ENCODE peak calls at places on chromosomes 5 and 9, in five cellular contexts. A is left ventricle myocardium inferior, O is HFF-Myc, W is heart left ventricle, F is ovary. S is an unnamed sample.

GRCh38 chr9:78033870-78034269 is 2.3 kb upstream of the GNAQ start:
- DNase-seq in A (no peak), O (no peak), W (no peak), F (no peak), S (peak)

GRCh38 chr9:86507119-86507731 is 153.0 kb upstream of the TUT7 start:
- DNase-seq in A (no peak), O (no peak), W (no peak), F (no peak), S (no peak)

GRCh38 chr5:176806137-176806536 is 4.2 kb upstream of the UNC5A start:
- DNase-seq in A (no peak), O (no peak), W (no peak), F (no peak), S (no peak)

GRCh38 chr9:108885643-108886348 is 23.7 kb downstream of the ACTL7A start:
- DNase-seq in A (no peak), O (peak), W (peak), F (peak), S (no peak)

GRCh38 chr9:115596743-115597080 is 478.8 kb upstream of the TNC start:
- DNase-seq in A (no peak), O (no peak), W (no peak), F (no peak), S (no peak)

GRCh38 chr9:306907-307306 is 92.2 kb downstream of the DOCK8 start:
- DNase-seq in A (no peak), O (no peak), W (no peak), F (no peak), S (no peak)

GRCh38 chr5:126917918-126918623 is 112.3 kb downstream of the MARCHF3 start:
- DNase-seq in A (no peak), O (no peak), W (no peak), F (no peak), S (no peak)

GRCh38 chr5:80688648-80689420 is 34.1 kb upstream of the DHFR start:
- DNase-seq in A (no peak), O (no peak), W (no peak), F (no peak), S (no peak)

GRCh38 chr9:109806506-109807115 is 26.6 kb downstream of the PALM2AKAP2 start:
- DNase-seq in A (no peak), O (no peak), W (no peak), F (no peak), S (no peak)

GRCh38 chr5:34452170-34452828 is 203.8 kb upstream of the RAI14 start:
- DNase-seq in A (no peak), O (no peak), W (no peak), F (no peak), S (peak)

GRCh38 chr9:83283528-83283927 is 220.6 kb upstream of the RASEF start:
- DNase-seq in A (no peak), O (no peak), W (no peak), F (no peak), S (no peak)

GRCh38 chr5:128877476-128877875 is 87.8 kb upstream of the SLC27A6 start:
- DNase-seq in A (no peak), O (no peak), W (no peak), F (no peak), S (no peak)

GRCh38 chr5:58060971-58061370 is 398.9 kb downstream of the PLK2 start:
- DNase-seq in A (no peak), O (no peak), W (no peak), F (no peak), S (no peak)

GRCh38 chr5:149641600-149641999 is 60.3 kb downstream of the ARHGEF37 start:
- DNase-seq in A (no peak), O (no peak), W (no peak), F (no peak), S (no peak)

GRCh38 chr9:99622679-99623078 is 199.0 kb upstream of the NR4A3 start:
- DNase-seq in A (no peak), O (no peak), W (no peak), F (no peak), S (no peak)
- H3K4me3 ChIP-seq in A (no peak), O (no peak), W (no peak), F (no peak), S (no peak)

DNA sequence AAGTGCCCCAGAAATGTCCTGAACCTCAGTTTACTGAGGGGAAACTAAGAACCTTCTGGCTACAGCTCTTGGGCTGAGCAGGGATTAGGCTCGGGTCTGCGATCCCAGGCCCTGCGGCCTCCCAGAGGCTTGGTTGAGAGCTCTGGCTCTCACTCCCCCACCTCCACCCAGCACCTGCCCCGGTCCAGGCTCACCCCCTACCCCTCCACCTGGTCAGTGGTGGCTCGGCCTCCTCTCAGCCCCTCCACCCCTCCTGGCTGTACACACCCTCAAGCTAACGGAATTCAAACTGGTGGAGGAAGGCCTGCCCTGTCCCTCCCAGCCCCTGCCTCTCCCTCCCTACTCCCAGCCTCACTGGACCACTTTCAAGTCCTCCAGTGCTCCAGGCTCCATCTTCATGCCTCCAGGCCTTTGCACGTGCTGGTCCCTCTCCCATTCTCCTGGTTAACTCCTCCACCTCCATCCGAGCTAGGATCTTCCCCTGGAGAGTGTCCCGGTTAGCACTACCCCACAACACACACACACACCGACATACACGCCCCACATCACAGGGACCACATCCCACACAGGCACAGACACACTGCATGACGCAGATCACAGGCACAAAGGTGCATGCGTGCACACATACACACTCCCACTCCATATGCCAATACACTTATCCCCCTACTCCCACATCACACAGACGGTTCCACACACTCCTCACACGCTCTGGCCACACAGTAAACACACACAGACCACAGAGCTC is 130.9 kb downstream of the C9orf50 start:
- DNase-seq in A (no peak), O (no peak), W (peak), F (peak), S (no peak)
- H3K4me3 ChIP-seq in A (peak), O (peak), W (peak), F (peak), S (peak)

DNA sequence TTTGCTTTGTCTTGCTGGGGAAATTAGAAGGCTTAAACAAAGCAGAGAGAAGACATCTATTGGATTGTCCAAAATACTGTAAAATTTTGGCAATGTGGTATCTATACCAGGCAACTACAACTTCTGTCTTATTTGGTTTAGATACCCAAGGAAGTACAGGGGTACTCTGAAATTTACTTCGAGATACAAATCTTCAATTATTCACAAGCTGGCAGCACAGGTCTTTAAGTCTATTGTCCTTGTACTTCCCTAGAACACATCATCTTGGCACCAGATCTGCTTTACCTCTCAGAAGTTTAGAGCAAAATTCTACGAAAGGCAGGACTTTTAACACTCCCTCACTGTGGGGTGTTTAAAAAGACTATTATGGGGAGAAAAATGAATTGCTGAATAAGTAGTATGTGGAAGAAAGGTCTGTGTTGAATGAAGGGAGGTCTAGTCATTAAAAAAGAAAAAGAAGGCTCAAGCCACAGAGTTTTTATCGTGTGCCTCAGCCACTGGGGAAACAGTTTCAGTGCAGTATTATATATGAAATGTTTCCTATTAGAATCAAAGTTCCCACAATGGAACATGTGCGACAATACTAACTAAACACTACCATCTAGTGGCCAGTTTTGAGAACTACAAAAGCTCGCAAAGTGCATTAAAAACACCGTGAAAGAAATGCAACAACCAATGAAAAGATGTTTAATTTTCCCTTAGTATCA is 93.7 kb downstream of the PDE4D start:
- DNase-seq in A (no peak), O (peak), W (peak), F (no peak), S (peak)
- H3K4me3 ChIP-seq in A (peak), O (peak), W (peak), F (no peak), S (peak)

GRCh38 chr5:36066001-36066539 is 612 bp downstream of the UGT3A2 start:
- DNase-seq in A (no peak), O (no peak), W (no peak), F (no peak), S (no peak)
- H3K4me3 ChIP-seq in A (peak), O (no peak), W (no peak), F (no peak), S (no peak)

DNA sequence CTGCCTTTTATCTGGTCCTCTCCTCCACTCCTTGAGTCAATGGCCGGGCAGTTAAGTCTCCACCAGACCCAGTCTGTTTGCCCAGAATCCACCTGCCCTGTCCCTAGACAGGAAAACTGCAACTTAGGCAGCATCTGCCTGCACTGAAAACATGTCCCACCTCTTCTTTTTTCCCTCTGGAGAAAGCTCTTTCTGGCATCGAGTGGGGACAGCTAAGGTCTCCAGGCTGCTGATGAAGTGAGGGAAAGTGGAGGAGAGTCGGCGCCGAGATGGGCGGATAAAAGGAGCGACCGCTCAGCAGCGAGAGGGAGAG is 243 bp upstream of the SHISAL2B start:
- DNase-seq in A (no peak), O (no peak), W (no peak), F (no peak), S (no peak)
- H3K4me3 ChIP-seq in A (peak), O (peak), W (peak), F (no peak), S (no peak)

GRCh38 chr5:26193626-26194025 is 844.8 kb downstream of the CDH9 start:
- DNase-seq in A (no peak), O (no peak), W (no peak), F (no peak), S (no peak)
- H3K4me3 ChIP-seq in A (no peak), O (no peak), W (no peak), F (no peak), S (no peak)

GRCh38 chr5:158268286-158268685 is 409.3 kb upstream of the CLINT1 start:
- DNase-seq in A (no peak), O (no peak), W (no peak), F (no peak), S (no peak)

GRCh38 chr5:158271155-158271554 is 412.2 kb upstream of the CLINT1 start:
- DNase-seq in A (no peak), O (no peak), W (no peak), F (no peak), S (no peak)

GRCh38 chr5:158276692-158277091 is 417.7 kb upstream of the CLINT1 start:
- DNase-seq in A (no peak), O (no peak), W (no peak), F (no peak), S (no peak)

GRCh38 chr5:158273035-158273434 is 414.1 kb upstream of the CLINT1 start:
- DNase-seq in A (no peak), O (no peak), W (no peak), F (no peak), S (no peak)

DNA sequence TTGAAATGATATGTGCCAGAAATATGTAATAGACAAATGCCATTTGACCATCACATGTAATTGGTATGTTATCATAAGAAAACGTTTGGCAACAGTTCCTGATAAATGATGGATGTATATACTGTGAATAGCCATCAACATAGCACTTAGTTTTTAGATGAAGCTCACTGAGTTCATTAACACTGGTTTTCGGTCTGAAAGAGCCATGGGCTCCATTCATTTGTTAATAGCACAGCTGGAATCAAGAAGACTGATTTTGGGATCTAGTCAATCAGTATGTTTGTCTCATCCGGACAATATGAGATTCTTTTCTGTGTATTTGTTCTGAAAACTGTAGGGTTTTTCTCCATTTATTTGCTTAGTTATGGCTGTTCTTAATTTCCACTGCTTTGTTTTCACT is 413.5 kb upstream of the CLINT1 start:
- DNase-seq in A (no peak), O (no peak), W (no peak), F (no peak), S (no peak)
- H3K4me3 ChIP-seq in A (no peak), O (no peak), W (no peak), F (no peak), S (no peak)

DNA sequence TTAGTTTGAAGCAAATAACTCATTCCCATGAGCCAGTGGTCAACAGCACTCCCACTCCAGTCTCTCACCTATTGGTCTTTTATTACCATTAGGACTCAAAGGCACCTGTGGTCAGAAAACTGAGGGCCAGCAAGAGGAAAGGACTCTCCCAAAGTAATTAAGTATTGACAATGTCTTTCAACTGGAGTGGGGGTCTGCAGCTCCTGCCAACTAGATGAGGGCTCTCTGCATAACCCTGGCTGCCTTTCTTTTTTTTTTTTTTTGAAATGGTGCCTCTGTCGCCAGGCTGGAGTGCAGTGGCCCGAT is 577 bp upstream of the CDK5RAP2 start:
- DNase-seq in A (no peak), O (no peak), W (no peak), F (no peak), S (no peak)
- H3K4me3 ChIP-seq in A (peak), O (peak), W (peak), F (peak), S (no peak)

DNA sequence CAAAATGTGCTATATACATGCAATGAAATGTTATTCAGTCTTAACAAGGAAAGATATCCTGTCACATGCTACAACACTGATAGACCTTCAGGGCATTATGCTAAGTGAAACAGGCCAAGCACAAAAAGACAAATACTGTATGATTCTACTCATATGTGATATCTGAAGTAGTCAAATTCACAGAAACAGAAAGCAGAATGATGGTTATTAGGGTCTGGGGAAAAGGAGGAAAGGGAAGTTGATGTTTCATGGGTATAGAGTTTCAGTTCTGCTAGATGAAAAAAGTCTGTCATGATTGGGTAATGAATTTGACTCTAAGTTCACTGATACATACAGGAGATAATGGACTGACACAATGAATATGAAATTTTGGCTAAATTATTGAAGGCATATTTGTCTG is 11.2 kb upstream of the RIC1 start:
- DNase-seq in A (no peak), O (no peak), W (no peak), F (no peak), S (no peak)
- H3K4me3 ChIP-seq in A (no peak), O (no peak), W (no peak), F (no peak), S (no peak)

S was measured in LNCaP clone FGC.